ENCODE peak calls at places on chromosomes 7 and 10, in six cellular contexts. K is cardiac muscle cell, A is adrenal gland, O is stomach, F is mesenchymal stem cell, Z is H9. E is an unnamed sample.

GRCh38 chr7:27212587-27213149 is 12.8 kb upstream of the HOXA13 start:
- DNase-seq in A (no peak), K (no peak), Z (no peak), O (no peak), F (no peak), E (no peak)

GRCh38 chr7:94239661-94240234 is 154.9 kb upstream of the COL1A2 start:
- DNase-seq in O (no peak), A (no peak), Z (no peak), F (no peak), K (no peak), E (no peak)

GRCh38 chr10:43395571-43396060 is 13.4 kb downstream of the HNRNPF start:
- DNase-seq in Z (no peak), F (peak; percentile 50), O (no peak), K (peak; percentile 22), A (no peak), E (no peak)

GRCh38 chr7:665751-666453 is 60.6 kb upstream of the DNAAF5 start:
- DNase-seq in F (no peak), A (no peak), Z (peak; percentile 72), O (no peak), K (peak; percentile 41), E (peak; percentile 20)

GRCh38 chr10:97851341-97852001 is 1.8 kb downstream of the GOLGA7B start:
- DNase-seq in F (no peak), A (no peak), O (no peak), Z (no peak), K (no peak), E (no peak)

GRCh38 chr7:74037609-74038008 is 9.6 kb downstream of the ELN start:
- DNase-seq in O (no peak), Z (no peak), K (no peak), A (no peak), F (no peak), E (peak; percentile 81)

GRCh38 chr7:136865236-136865635 is 3.2 kb upstream of the CHRM2 start:
- DNase-seq in K (no peak), O (no peak), F (no peak), Z (no peak), A (no peak), E (no peak)

GRCh38 chr7:155589001-155589980 is 42.9 kb upstream of the CNPY1 start:
- DNase-seq in A (no peak), O (no peak), F (no peak), K (no peak), Z (no peak), E (no peak)

GRCh38 chr7:122364761-122365280 is 60.3 kb upstream of the FEZF1 start:
- DNase-seq in O (no peak), K (no peak), F (no peak), A (no peak), Z (no peak), E (no peak)

GRCh38 chr7:36943591-36944430 is 219.5 kb upstream of the AOAH start:
- DNase-seq in K (no peak), F (no peak), A (no peak), Z (no peak), O (no peak), E (no peak)

GRCh38 chr10:86855503-86855902 is 99.1 kb downstream of the BMPR1A start:
- DNase-seq in F (no peak), A (no peak), K (no peak), Z (no peak), O (no peak), E (no peak)

GRCh38 chr10:103854265-103854686 is 1.1 kb downstream of the SH3PXD2A start:
- DNase-seq in O (no peak), Z (peak; percentile 51), K (no peak), F (no peak), A (no peak), E (peak; percentile 67)

GRCh38 chr10:119521443-119522204 is 20.9 kb downstream of the RGS10 start:
- DNase-seq in Z (no peak), A (no peak), K (peak; percentile 59), O (no peak), F (peak; percentile 87), E (no peak)

GRCh38 chr10:93897070-93897797 is 3.5 kb downstream of the SLC35G1 start:
- DNase-seq in O (no peak), A (no peak), K (no peak), F (no peak), Z (no peak), E (no peak)

GRCh38 chr7:43220250-43220649 is 107.8 kb downstream of the HECW1 start:
- DNase-seq in O (no peak), K (peak; percentile 24), F (peak; percentile 79), A (no peak), Z (no peak), E (no peak)

GRCh38 chr7:105185290-105186010 is 171.4 kb downstream of the KMT2E start:
- DNase-seq in Z (no peak), A (no peak), F (no peak), K (no peak), O (no peak), E (no peak)

GRCh38 chr10:102599565-102600327 is 44.5 kb upstream of the TRIM8 start:
- DNase-seq in K (peak; percentile 91), A (no peak), F (peak; percentile 65), Z (no peak), O (peak; percentile 35), E (no peak)

GRCh38 chr10:78582540-78582939 is 486.2 kb upstream of the ZMIZ1 start:
- DNase-seq in F (no peak), O (no peak), A (no peak), Z (no peak), K (no peak), E (no peak)

GRCh38 chr10:96043157-96043894 is at the start of gene CCNJ:
- DNase-seq in K (peak; percentile 93), A (peak; percentile 89), Z (peak; percentile 91), O (peak; percentile 91), F (peak; percentile 91), E (peak; percentile 91)

GRCh38 chr10:132058111-132058745 is 7.5 kb upstream of the JAKMIP3 start:
- DNase-seq in A (no peak), O (no peak), K (no peak), F (no peak), Z (no peak), E (no peak)

GRCh38 chr7:44380831-44381493 is 55.6 kb upstream of the CAMK2B start:
- DNase-seq in Z (peak; percentile 25), A (no peak), K (peak; percentile 46), O (peak; percentile 17), F (peak; percentile 62), E (peak; percentile 52)

GRCh38 chr7:107394301-107394700 is 75.6 kb upstream of the GPR22 start:
- DNase-seq in F (peak; percentile 32), K (peak; percentile 62), O (no peak), A (no peak), Z (no peak), E (no peak)

GRCh38 chr10:6580279-6581029 is 378 bp upstream of the PRKCQ start:
- DNase-seq in F (peak; percentile 69), K (peak; percentile 74), O (peak; percentile 77), A (peak; percentile 70), Z (peak; percentile 83), E (no peak)
- H3K4me1 ChIP-seq in F (peaks cover 2% of the 10 kb centered on the region), K (no peaks in the 10 kb centered on the region), O (peaks cover 5% of the 10 kb centered on the region), A (no peaks in the 10 kb centered on the region), Z (peaks cover 9% of the 10 kb centered on the region), E (peaks cover 11% of the 10 kb centered on the region)

GRCh38 chr10:23581906-23582305 is 143.0 kb downstream of the OTUD1 start:
- DNase-seq in A (no peak), F (no peak), Z (no peak), O (no peak), K (no peak), E (no peak)
- H3K9me3 ChIP-seq in A (no peaks in the 10 kb centered on the region), F (peaks cover 5% of the 10 kb centered on the region), Z (no peaks in the 10 kb centered on the region), O (no peaks in the 10 kb centered on the region), K (no peaks in the 10 kb centered on the region), E (no peaks in the 10 kb centered on the region)

GRCh38 chr7:5696346-5697100 is 84.9 kb downstream of the RNF216 start:
- DNase-seq in O (no peak), Z (no peak), K (no peak), A (no peak), F (no peak), E (no peak)
- H3K4me1 ChIP-seq in O (peaks cover 56% of the 10 kb centered on the region), Z (no peaks in the 10 kb centered on the region), K (peaks cover 96% of the 10 kb centered on the region), A (peaks cover 52% of the 10 kb centered on the region), F (peaks cover 31% of the 10 kb centered on the region), E (peaks cover 68% of the 10 kb centered on the region)

GRCh38 chr7:158263964-158264748 is 323.5 kb downstream of the PTPRN2 start:
- DNase-seq in K (no peak), O (no peak), Z (no peak), F (no peak), A (no peak), E (no peak)
- H3K9me3 ChIP-seq in K (no peaks in the 10 kb centered on the region), O (no peaks in the 10 kb centered on the region), Z (no peaks in the 10 kb centered on the region), F (peaks cover 4% of the 10 kb centered on the region), A (no peaks in the 10 kb centered on the region), E (no peaks in the 10 kb centered on the region)

GRCh38 chr10:44985175-44985681 is 6.6 kb upstream of the DEPP1 start:
- DNase-seq in O (no peak), Z (no peak), F (peak; percentile 72), K (peak; percentile 40), A (peak; percentile 19), E (peak; percentile 36)
- H3K4me1 ChIP-seq in O (peaks cover 44% of the 10 kb centered on the region), Z (peaks cover 12% of the 10 kb centered on the region), F (peaks cover 29% of the 10 kb centered on the region), K (peaks cover 38% of the 10 kb centered on the region), A (peaks cover 15% of the 10 kb centered on the region), E (peaks cover 85% of the 10 kb centered on the region)

DNA sequence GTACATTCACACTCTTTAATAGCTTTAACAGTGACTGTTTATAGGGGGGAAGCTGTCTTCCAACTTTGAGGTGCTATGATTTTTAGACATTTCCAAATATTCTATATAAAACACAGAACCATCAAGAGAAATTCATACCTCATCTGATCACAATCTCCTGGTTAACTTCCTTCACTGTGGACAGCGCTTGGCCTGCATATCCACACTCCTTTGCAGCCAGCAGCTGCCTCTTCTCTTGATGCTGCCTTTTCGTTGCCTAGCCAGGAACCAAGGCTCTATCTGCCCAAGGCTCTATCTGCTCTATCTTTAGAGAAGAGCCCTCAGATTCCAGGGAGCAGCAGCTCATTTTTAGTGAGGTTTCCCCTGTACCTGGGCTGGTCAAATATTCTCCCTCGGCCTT is 252.0 kb downstream of the PTEN start:
- DNase-seq in K (no peak), A (no peak), F (no peak), Z (no peak), O (no peak), E (no peak)
- H3K9me3 ChIP-seq in K (no peaks in the 10 kb centered on the region), A (no peaks in the 10 kb centered on the region), F (no peaks in the 10 kb centered on the region), Z (no peaks in the 10 kb centered on the region), O (no peaks in the 10 kb centered on the region), E (no peaks in the 10 kb centered on the region)

DNA sequence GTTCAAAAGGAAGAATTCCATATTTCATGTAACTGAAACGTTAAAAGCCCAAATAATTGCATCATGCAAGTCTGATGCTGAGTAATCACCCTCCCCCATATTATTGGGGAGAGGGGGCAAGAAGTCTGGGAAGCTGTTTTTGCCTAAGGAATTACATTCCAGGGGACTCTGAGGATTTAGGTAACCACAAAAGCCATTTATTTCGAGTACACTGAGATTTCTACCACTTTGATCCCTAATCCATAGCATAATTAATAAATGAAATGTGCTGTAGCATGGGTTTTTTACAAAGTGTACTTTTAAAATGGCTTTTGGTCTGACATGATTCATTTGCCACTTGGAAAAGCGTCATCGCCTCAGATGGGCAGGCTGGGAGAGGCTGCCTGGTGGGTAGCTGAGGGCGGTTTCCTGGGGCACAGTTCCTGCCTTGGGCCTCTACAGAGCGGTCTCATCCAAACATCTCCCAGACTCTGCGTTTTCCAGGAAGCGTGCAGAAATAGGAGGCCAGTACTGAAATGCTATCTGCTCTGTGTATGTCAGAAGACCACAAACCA is 106.5 kb downstream of the TCF7L2 start:
- DNase-seq in Z (no peak), F (peak; percentile 97), O (no peak), A (no peak), K (peak; percentile 86), E (no peak)
- H3K4me1 ChIP-seq in Z (peaks cover 33% of the 10 kb centered on the region), F (peaks cover 31% of the 10 kb centered on the region), O (peaks cover 46% of the 10 kb centered on the region), A (peaks cover 9% of the 10 kb centered on the region), K (peaks cover 64% of the 10 kb centered on the region), E (peaks cover 100% of the 10 kb centered on the region)